ENCODE peak calls at places on chromosome 7, in four cellular contexts. U is NCI-H2081, Z is Daoy, H is GM04504. M is an unnamed sample.

GRCh38 chr7:40996330-40996729 is 706.6 kb downstream of the INHBA start:
- DNase-seq in Z (no peak), H (no peak), U (no peak), M (no peak)

GRCh38 chr7:21934824-21935223 is 10.9 kb downstream of the CDCA7L start:
- DNase-seq in U (no peak), Z (no peak), H (no peak), M (no peak)

GRCh38 chr7:143073556-143073955 is 21.4 kb downstream of the OR6V1 start:
- DNase-seq in H (no peak), Z (no peak), U (no peak), M (no peak)

GRCh38 chr7:117445206-117445605 is 17.9 kb upstream of the ASZ1 start:
- DNase-seq in H (no peak), U (no peak), Z (peak), M (no peak)

GRCh38 chr7:3892686-3893085 is 591.6 kb downstream of the SDK1 start:
- DNase-seq in U (no peak), H (no peak), Z (no peak), M (no peak)

GRCh38 chr7:12820777-12821176 is 133.3 kb downstream of the ARL4A start:
- DNase-seq in U (no peak), Z (no peak), H (no peak), M (no peak)

GRCh38 chr7:156334636-156335035 is 305.9 kb upstream of the RNF32 start:
- DNase-seq in U (no peak), Z (peak), H (no peak), M (no peak)

GRCh38 chr7:158646766-158647474 is 57.7 kb downstream of the NCAPG2 start:
- DNase-seq in H (no peak), U (no peak), Z (no peak), M (no peak)

GRCh38 chr7:145036592-145037386 is 200.9 kb upstream of the TPK1 start:
- DNase-seq in U (peak), H (peak), Z (peak), M (no peak)

GRCh38 chr7:129780257-129781127 is 169.0 kb downstream of the NRF1 start:
- DNase-seq in H (no peak), Z (peak), U (peak), M (no peak)

GRCh38 chr7:156999611-157000046 is 10.8 kb downstream of the MNX1 start:
- DNase-seq in U (peak), Z (no peak), H (no peak), M (no peak)

GRCh38 chr7:48087349-48087748 is 1.7 kb upstream of the UPP1 start:
- DNase-seq in U (no peak), H (no peak), Z (peak), M (no peak)

GRCh38 chr7:9200666-9201065 is 767.3 kb downstream of the NXPH1 start:
- DNase-seq in H (no peak), U (no peak), Z (no peak), M (no peak)